ENCODE peak calls at places on chromosomes 3 and 15, in nine cellular contexts. H, A, V, I, Q, R, G, P and T are unnamed samples.

GRCh38 chr3:126259411-126260391 is 79.3 kb upstream of the ALDH1L1 start:
- DNase-seq in A (peak; percentile 8), I (no peak), G (peak; percentile 13), R (no peak), V (peak; percentile 73), Q (peak; percentile 32), P (no peak), H (peak; percentile 46), T (no peak)

GRCh38 chr3:8964436-8965370 is 1.4 kb upstream of the RAD18 start:
- DNase-seq in G (no peak), A (peak; percentile 42), H (peak; percentile 75), R (no peak), V (peak; percentile 24), Q (peak; percentile 72), P (peak; percentile 84), I (no peak), T (no peak)

GRCh38 chr15:83654379-83655236 is 685 bp downstream of the ADAMTSL3 start:
- DNase-seq in R (no peak), P (no peak), A (no peak), G (no peak), H (no peak), Q (no peak), I (no peak), V (peak; percentile 63), T (no peak)

GRCh38 chr3:154060606-154061380 is 60.4 kb upstream of the ARHGEF26 start:
- DNase-seq in H (no peak), A (peak; percentile 51), I (no peak), P (no peak), G (no peak), Q (peak; percentile 97), R (no peak), V (no peak), T (no peak)

GRCh38 chr3:99659965-99660364 is 21.6 kb downstream of the COL8A1 start:
- DNase-seq in I (no peak), A (no peak), G (no peak), P (no peak), R (no peak), H (no peak), Q (peak; percentile 80), V (no peak), T (no peak)

GRCh38 chr3:41681479-41681878 is 280.4 kb downstream of the ULK4 start:
- DNase-seq in A (peak; percentile 62), Q (peak; percentile 94), I (no peak), R (no peak), G (no peak), H (no peak), V (no peak), P (peak; percentile 95), T (no peak)

GRCh38 chr15:56835598-56836275 is 82.7 kb upstream of the TCF12 start:
- DNase-seq in I (no peak), R (no peak), A (no peak), V (no peak), H (no peak), P (peak; percentile 40), G (no peak), Q (peak; percentile 87), T (no peak)

GRCh38 chr15:67082007-67082536 is 16.7 kb downstream of the SMAD3 start:
- DNase-seq in R (no peak), G (no peak), A (no peak), V (no peak), I (peak; percentile 65), Q (no peak), P (no peak), H (peak; percentile 64), T (no peak)

GRCh38 chr15:30649952-30650929 is 24.3 kb downstream of the ARHGAP11B start:
- DNase-seq in P (peak; percentile 58), Q (peak; percentile 16), A (no peak), V (no peak), I (peak; percentile 74), R (no peak), H (no peak), G (no peak), T (no peak)

GRCh38 chr15:44716983-44717602 is 5.8 kb downstream of the B2M start:
- DNase-seq in G (no peak), I (no peak), Q (no peak), A (no peak), H (no peak), V (no peak), R (no peak), P (no peak), T (no peak)

GRCh38 chr3:193805448-193805847 is 212.4 kb downstream of the OPA1 start:
- DNase-seq in I (no peak), H (peak; percentile 42), Q (peak; percentile 95), G (peak; percentile 78), A (no peak), R (peak; percentile 79), V (no peak), P (peak; percentile 40), T (no peak)

GRCh38 chr3:125186261-125186770 is 26.2 kb downstream of the SLC12A8 start:
- DNase-seq in R (no peak), Q (peak; percentile 46), G (no peak), P (no peak), I (no peak), V (no peak), H (no peak), A (no peak), T (no peak)

GRCh38 chr15:66429117-66429516 is 42.4 kb downstream of the MAP2K1 start:
- DNase-seq in P (no peak), Q (no peak), G (no peak), H (no peak), A (no peak), I (peak; percentile 13), R (no peak), V (no peak), T (no peak)

GRCh38 chr3:132538072-132538471 is 59.0 kb upstream of the ACKR4 start:
- DNase-seq in Q (no peak), I (no peak), R (no peak), A (no peak), G (no peak), P (no peak), V (no peak), H (no peak), T (no peak)

GRCh38 chr3:25594007-25594502 is 70.7 kb downstream of the TOP2B start:
- DNase-seq in H (no peak), Q (peak; percentile 87), V (no peak), A (peak; percentile 66), P (peak; percentile 86), I (no peak), G (no peak), R (no peak), T (no peak)

GRCh38 chr15:94036156-94036555 is 195.2 kb upstream of the MCTP2 start:
- DNase-seq in R (no peak), Q (no peak), V (no peak), P (peak; percentile 28), A (no peak), I (no peak), H (no peak), G (no peak), T (no peak)

GRCh38 chr15:94042163-94042954 is 189.0 kb upstream of the MCTP2 start:
- DNase-seq in I (no peak), A (no peak), R (no peak), H (no peak), Q (peak; percentile 71), V (no peak), P (peak; percentile 57), G (no peak), T (no peak)

GRCh38 chr15:94041731-94042130 is 189.6 kb upstream of the MCTP2 start:
- DNase-seq in R (no peak), Q (no peak), V (no peak), A (no peak), G (no peak), H (no peak), I (no peak), P (no peak), T (no peak)

GRCh38 chr15:94040523-94041248 is 190.7 kb upstream of the MCTP2 start:
- DNase-seq in A (no peak), V (no peak), Q (no peak), P (no peak), G (no peak), R (no peak), I (no peak), H (no peak), T (no peak)
- TF ChIP-seq CTCF in A (no peak), V (no peak), Q (no peak), P (peak; percentile 53), G (no peak), R (no peak), I (no peak), H (no peak), T (no peak)

GRCh38 chr3:122358633-122359032 is 24.4 kb downstream of the MIX23 start:
- DNase-seq in R (no peak), G (no peak), Q (no peak), H (no peak), P (no peak), I (no peak), V (no peak), A (no peak), T (no peak)

GRCh38 chr3:122353901-122354401 is 28.9 kb downstream of the CSTA start:
- DNase-seq in P (no peak), G (no peak), Q (no peak), A (no peak), V (no peak), I (no peak), R (no peak), H (no peak), T (no peak)

GRCh38 chr3:122357828-122358617 is 25.0 kb downstream of the MIX23 start:
- DNase-seq in A (no peak), Q (no peak), R (no peak), G (no peak), P (no peak), H (no peak), I (no peak), V (no peak), T (no peak)

GRCh38 chr3:122355612-122356011 is 27.4 kb downstream of the MIX23 start:
- DNase-seq in Q (no peak), G (no peak), I (no peak), A (no peak), R (no peak), P (no peak), H (no peak), V (no peak), T (no peak)

GRCh38 chr3:122356402-122356801 is 26.6 kb downstream of the MIX23 start:
- DNase-seq in H (peak; percentile 78), P (peak; percentile 2), V (peak; percentile 58), R (no peak), A (no peak), I (peak; percentile 3), G (peak; percentile 28), Q (peak; percentile 31), T (no peak)
- TF ChIP-seq CTCF in H (peak; percentile 49), P (peak; percentile 58), V (no peak), R (no peak), A (peak; percentile 26), I (peak; percentile 57), G (peak; percentile 80), Q (peak; percentile 31), T (peak; percentile 37)

DNA sequence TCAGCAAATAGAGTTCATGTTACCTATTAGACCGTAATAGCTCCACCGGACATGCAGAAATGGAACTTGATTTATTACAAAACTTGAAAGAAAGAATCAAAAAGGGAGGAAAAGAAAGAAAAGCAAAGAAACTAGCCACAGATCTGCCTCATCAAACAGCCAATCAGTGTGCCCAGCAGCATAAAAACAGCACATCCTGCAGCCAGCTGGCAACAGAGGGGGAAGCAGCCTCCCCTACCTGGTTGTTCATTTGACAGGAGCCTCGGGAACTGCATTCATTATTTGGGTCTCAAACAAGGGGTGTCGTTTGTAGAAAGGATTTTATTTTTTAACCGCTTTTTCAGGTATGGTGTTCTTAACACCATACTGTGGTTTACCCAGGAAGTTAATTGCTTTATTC is 181.5 kb upstream of the TOPAZ1 start:
- DNase-seq in V (no peak), P (no peak), A (no peak), H (no peak), G (no peak), R (no peak), Q (no peak), I (no peak), T (no peak)
- TF ChIP-seq CTCF in V (no peak), P (no peak), A (no peak), H (no peak), G (no peak), R (no peak), Q (no peak), I (no peak), T (no peak)

GRCh38 chr3:12181301-12181700 is 22.6 kb upstream of the TIMP4 start:
- DNase-seq in Q (no peak), H (no peak), I (no peak), R (no peak), A (no peak), V (no peak), P (no peak), G (no peak), T (no peak)
- TF ChIP-seq CTCF in Q (no peak), H (no peak), I (no peak), R (no peak), A (no peak), V (no peak), P (no peak), G (no peak), T (no peak)